ENCODE peak calls at places on chromosomes 2 and 18, in four cellular contexts. H, Q, C and U are unnamed samples.
A peak's percentile ranks its signal among the peaks of the same experiment; 100 is the strongest.

GRCh38 chr2:175766880-175767279 is 235.2 kb downstream of the LNPK start:
- DNase-seq in C (no peak), Q (no peak), H (peak; percentile 2), U (no peak)

GRCh38 chr2:240213476-240214391 is 73.3 kb upstream of the OTOS start:
- DNase-seq in H (no peak), C (peak; percentile 23), Q (peak; percentile 27), U (no peak)

GRCh38 chr2:156379069-156379468 is 46.5 kb upstream of the NR4A2 start:
- DNase-seq in C (no peak), H (no peak), Q (no peak), U (no peak)

GRCh38 chr2:205852457-205852856 is 170.2 kb downstream of the NRP2 start:
- DNase-seq in C (no peak), Q (peak; percentile 86), H (no peak), U (no peak)

GRCh38 chr2:175366814-175367213 is 185.3 kb upstream of the ATP5MC3 start:
- DNase-seq in Q (no peak), C (no peak), H (peak; percentile 47), U (peak; percentile 6)

GRCh38 chr2:3769766-3770165 is 66.4 kb downstream of the DCDC2C start:
- DNase-seq in C (no peak), H (no peak), Q (no peak), U (no peak)

GRCh38 chr2:8382485-8382884 is 299.4 kb upstream of the ID2 start:
- DNase-seq in H (no peak), Q (no peak), C (no peak), U (no peak)

GRCh38 chr2:188870289-188870688 is 103.9 kb upstream of the COL3A1 start:
- DNase-seq in Q (no peak), C (no peak), H (no peak), U (no peak)

GRCh38 chr2:215748446-215748845 is 264.9 kb downstream of the MREG start:
- DNase-seq in Q (peak; percentile 38), H (no peak), C (no peak), U (no peak)

GRCh38 chr2:239625913-239626734 is 225.3 kb upstream of the HDAC4 start:
- DNase-seq in H (no peak), Q (no peak), C (no peak), U (no peak)

GRCh38 chr2:10810175-10811161 is 2.1 kb downstream of the PDIA6 start:
- DNase-seq in C (no peak), H (no peak), Q (no peak), U (no peak)

GRCh38 chr2:240502059-240502429 is 55.7 kb downstream of the ANKMY1 start:
- DNase-seq in H (no peak), Q (no peak), C (no peak), U (no peak)

GRCh38 chr2:42827647-42828486 is 35.5 kb upstream of the HAAO start:
- DNase-seq in H (peak; percentile 86), C (peak; percentile 96), Q (peak; percentile 85), U (peak; percentile 66)

GRCh38 chr2:188931361-188931760 is 42.8 kb upstream of the COL3A1 start:
- DNase-seq in C (no peak), Q (no peak), H (no peak), U (no peak)

GRCh38 chr2:1631292-1632005 is 112.9 kb downstream of the PXDN start:
- DNase-seq in Q (no peak), C (no peak), H (no peak), U (no peak)

GRCh38 chr2:181848356-181848876 is 43.1 kb upstream of the ITPRID2 start:
- DNase-seq in H (no peak), Q (no peak), C (no peak), U (no peak)

GRCh38 chr2:74089816-74090745 is 57.6 kb downstream of the BOLA3 start:
- DNase-seq in H (no peak), Q (no peak), C (no peak), U (no peak)

GRCh38 chr2:168201722-168202121 is 45.7 kb downstream of the STK39 start:
- DNase-seq in C (no peak), Q (no peak), H (no peak), U (no peak)

GRCh38 chr2:53252115-53252514 is 515.5 kb upstream of the CHAC2 start:
- DNase-seq in H (no peak), Q (no peak), C (no peak), U (no peak)

GRCh38 chr2:226839960-226840359 is 4.1 kb downstream of the RHBDD1 start:
- DNase-seq in Q (no peak), H (no peak), C (no peak), U (no peak)

GRCh38 chr2:131105950-131106801 is 1.0 kb downstream of the PLEKHB2 start:
- DNase-seq in Q (peak; percentile 79), C (no peak), H (peak; percentile 52), U (no peak)

GRCh38 chr2:196284033-196284844 is 112.9 kb upstream of the STK17B start:
- DNase-seq in C (no peak), Q (no peak), H (no peak), U (no peak)

DNA sequence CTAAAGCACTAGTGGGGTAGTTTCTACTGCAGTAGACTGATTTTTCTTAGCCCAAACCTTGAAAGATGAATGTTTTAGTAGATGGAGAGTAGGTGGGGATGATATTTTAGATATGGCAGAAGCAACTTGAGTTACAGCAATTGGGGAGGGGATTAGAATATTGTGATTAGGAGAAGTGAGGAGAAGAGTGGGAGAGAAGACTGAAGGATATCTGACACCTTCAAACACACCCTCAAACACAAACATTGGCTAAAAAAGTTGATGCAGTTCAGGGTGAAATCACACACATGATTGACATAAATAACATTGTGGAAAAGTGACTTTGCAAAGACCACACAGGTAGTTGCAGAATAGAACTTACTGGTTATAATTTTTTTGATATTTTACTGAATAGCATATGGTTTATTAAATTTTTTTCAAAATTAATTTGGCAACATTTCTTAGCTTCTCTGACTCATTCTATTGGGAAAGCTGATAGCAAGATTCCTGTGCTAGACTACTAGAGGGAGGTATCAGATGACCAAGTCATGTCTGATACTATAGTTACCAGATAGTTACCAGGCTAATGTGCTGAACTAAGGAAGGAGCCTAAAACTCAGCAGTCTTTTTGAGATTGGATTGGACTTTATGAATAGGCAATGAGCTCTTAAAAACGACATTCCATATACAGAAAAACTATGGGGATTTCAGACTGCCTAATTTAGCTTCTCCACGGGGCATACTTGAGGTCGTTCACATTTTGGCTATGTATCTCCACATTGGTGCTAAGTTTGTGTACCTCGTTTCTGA is 73.0 kb downstream of the ACTR3 start:
- DNase-seq in H (no peak), Q (no peak), C (no peak), U (no peak)
- TF ChIP-seq POLR2A in H (no peak), Q (no peak), C (no peak), U (no peak)

GRCh38 chr2:84904717-84905174 is 710 bp upstream of the TMSB10 start:
- DNase-seq in C (peak; percentile 91), H (peak; percentile 80), Q (peak; percentile 65), U (no peak)
- TF ChIP-seq POLR2A in C (peak; percentile 6), H (peak; percentile 56), Q (peak; percentile 40), U (peak; percentile 68)

GRCh38 chr2:237500681-237501424 is 13.8 kb downstream of the MLPH start:
- DNase-seq in Q (no peak), H (peak; percentile 99), C (no peak), U (peak; percentile 94)
- TF ChIP-seq POLR2A in Q (no peak), H (no peak), C (no peak), U (no peak)

DNA sequence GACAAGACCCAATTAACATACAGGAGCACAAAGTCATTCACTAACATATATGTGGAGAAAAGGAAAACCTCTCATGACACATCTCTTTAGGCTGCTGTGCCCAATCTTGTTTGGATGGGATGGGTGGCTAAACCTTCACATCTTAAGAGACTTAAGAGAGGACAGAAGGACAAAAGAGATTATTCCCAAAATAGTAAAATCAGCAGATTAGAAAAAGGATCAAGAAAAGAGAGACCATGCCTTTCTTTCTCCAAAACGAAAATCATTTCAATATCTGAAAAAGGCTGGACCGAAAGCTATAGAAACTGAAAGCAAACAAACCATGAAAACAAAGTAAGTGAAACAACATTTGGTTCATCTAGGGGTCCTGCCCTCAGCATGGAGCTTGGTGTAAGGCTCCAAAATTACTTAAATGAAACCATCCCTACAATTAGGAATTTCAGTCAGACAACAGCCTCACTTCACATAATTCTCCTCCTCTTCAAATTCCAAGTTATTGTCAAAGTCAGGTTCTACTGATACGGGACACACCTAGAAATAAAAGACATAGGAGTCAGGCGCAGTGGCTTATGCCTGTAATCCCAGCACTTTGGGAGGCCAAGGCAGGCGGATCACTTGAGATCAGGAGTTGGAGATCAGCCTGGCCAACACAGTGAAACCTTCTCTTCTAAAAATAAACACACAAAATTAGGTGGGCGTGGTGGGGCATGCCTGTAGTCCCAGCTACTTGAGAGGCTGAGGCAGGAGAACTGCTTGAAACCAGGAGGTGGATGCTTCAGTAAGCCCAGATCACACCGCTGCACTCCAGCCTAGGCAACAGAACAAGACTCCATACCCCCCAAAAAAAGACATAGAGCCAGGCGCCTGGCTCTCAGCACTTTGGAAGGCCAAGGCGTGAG is 5.2 kb downstream of the STARD7 start:
- DNase-seq in C (no peak), H (no peak), Q (no peak), U (no peak)
- TF ChIP-seq POLR2A in C (no peak), H (no peak), Q (no peak), U (no peak)

GRCh38 chr2:152718047-152718908 is at the start of gene ARL6IP6:
- DNase-seq in C (peak; percentile 93), H (peak; percentile 92), Q (peak; percentile 94), U (peak; percentile 64)
- TF ChIP-seq POLR2A in C (peak; percentile 65), H (peak; percentile 76), Q (peak; percentile 84), U (peak; percentile 86)

DNA sequence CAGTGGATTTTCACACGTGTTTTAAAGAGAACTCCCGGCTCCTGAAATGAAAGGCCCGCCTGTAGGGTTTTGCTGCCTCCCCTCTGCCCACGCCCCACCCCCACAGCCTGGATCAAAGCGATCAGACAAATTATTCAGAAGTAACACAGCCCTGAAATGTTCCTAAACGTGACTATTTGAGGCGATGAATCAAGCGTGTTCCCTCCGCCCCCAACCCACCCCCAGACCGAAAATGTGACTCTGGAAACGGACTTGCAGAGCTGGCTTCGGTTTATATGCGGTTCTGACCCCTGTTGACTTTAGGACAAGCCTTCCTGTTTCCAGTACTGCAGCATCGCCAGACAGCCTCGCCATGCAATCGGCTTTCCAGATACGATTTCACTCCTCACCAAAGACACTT is 28.8 kb upstream of the SMIM21 start:
- DNase-seq in C (peak; percentile 48), H (no peak), Q (no peak), U (no peak)
- TF ChIP-seq POLR2A in C (no peak), H (no peak), Q (no peak), U (no peak)